ENCODE peak calls at places on chromosomes 3 and 15, in four cellular contexts. T is cardiac muscle cell, H is GM20000, L is H7. M is an unnamed sample.

GRCh38 chr3:139225551-139225950 is 118.3 kb upstream of the MRPS22 start:
- DNase-seq in H (no peak), T (no peak), L (no peak), M (no peak)

GRCh38 chr3:66179813-66180212 is 41.0 kb upstream of the SLC25A26 start:
- DNase-seq in L (no peak), H (no peak), T (no peak), M (no peak)

GRCh38 chr15:89910891-89911626 is 1.7 kb downstream of the ARPIN start:
- DNase-seq in L (no peak), H (no peak), T (no peak), M (no peak)

GRCh38 chr3:41881233-41881821 is 80.6 kb downstream of the ULK4 start:
- DNase-seq in T (peak), L (no peak), H (peak), M (no peak)

GRCh38 chr3:47005212-47006144 is 26.0 kb downstream of the NBEAL2 start:
- DNase-seq in H (no peak), T (no peak), L (peak), M (peak)

GRCh38 chr3:47874438-47874837 is 71.5 kb downstream of the DHX30 start:
- DNase-seq in L (no peak), T (no peak), H (no peak), M (no peak)

GRCh38 chr15:36370735-36371115 is 208.7 kb upstream of the CDIN1 start:
- DNase-seq in H (no peak), T (no peak), L (no peak), M (no peak)

GRCh38 chr3:50347187-50347813 is 1.8 kb upstream of the ZMYND10 start:
- DNase-seq in T (peak), L (peak), H (peak), M (peak)

GRCh38 chr15:62412634-62413033 is 247.5 kb upstream of the C2CD4B start:
- DNase-seq in H (no peak), T (no peak), L (no peak), M (no peak)

GRCh38 chr3:153977148-153977547 is 144.0 kb upstream of the ARHGEF26 start:
- DNase-seq in T (no peak), H (no peak), L (no peak), M (no peak)

GRCh38 chr15:70752142-70752754 is 11.1 kb downstream of the UACA start:
- DNase-seq in T (no peak), L (no peak), H (no peak), M (no peak)

GRCh38 chr3:53534996-53535395 is 40.6 kb downstream of the CACNA1D start:
- DNase-seq in L (no peak), H (no peak), T (peak), M (no peak)

GRCh38 chr3:144187531-144188230 is 216.1 kb downstream of the DIPK2A start:
- DNase-seq in L (no peak), H (no peak), T (no peak), M (no peak)

GRCh38 chr15:101805605-101806345 is 2.5 kb downstream of the OR4F6 start:
- DNase-seq in H (no peak), L (no peak), T (no peak), M (no peak)

GRCh38 chr3:5195605-5196004 is 8.1 kb downstream of the EDEM1 start:
- DNase-seq in H (no peak), T (no peak), L (no peak), M (no peak)

GRCh38 chr3:197103766-197104165 is 74.1 kb upstream of the MELTF start:
- DNase-seq in T (no peak), H (no peak), L (no peak), M (no peak)

GRCh38 chr3:107242579-107242978 is 134.7 kb upstream of the CCDC54 start:
- DNase-seq in H (no peak), T (no peak), L (no peak), M (no peak)

M was measured in kidney.